ENCODE peak calls at places on chromosome 19, in seven cellular contexts. Z is ovary; A is GF-D8; Q is aorta; H is small intestine; I is testis; D is activated CD4-positive, alpha-beta memory T cell treated with anti-CD3 and anti-CD28 coated beads for 36 hours. V is an unnamed sample.

GRCh38 chr19:516884-517424 is 9.7 kb downstream of the TPGS1 start:
- DNase-seq in H (no peak), Z (no peak), I (no peak), D (no peak), A (no peak), Q (no peak), V (no peak)

GRCh38 chr19:3398114-3398899 is 31.9 kb downstream of the NFIC start:
- DNase-seq in Q (peak; percentile 83), H (no peak), D (no peak), I (peak; percentile 88), Z (peak; percentile 87), A (no peak), V (no peak)

GRCh38 chr19:46913198-46913851 is 52.5 kb downstream of the ARHGAP35 start:
- DNase-seq in Q (no peak), I (no peak), D (no peak), A (no peak), Z (no peak), H (no peak), V (no peak)

GRCh38 chr19:17680235-17680722 is 7.9 kb downstream of the UNC13A start:
- DNase-seq in D (peak; percentile 76), Z (peak; percentile 51), I (peak; percentile 84), A (no peak), H (no peak), Q (peak; percentile 95), V (no peak)

GRCh38 chr19:58001895-58002369 is 688 bp downstream of the ZNF606 start:
- DNase-seq in D (peak; percentile 25), I (no peak), Q (no peak), A (peak; percentile 6), H (no peak), Z (no peak), V (no peak)

GRCh38 chr19:29687897-29688728 is 22.9 kb downstream of the PLEKHF1 start:
- DNase-seq in H (no peak), Z (no peak), Q (no peak), A (peak; percentile 6), D (no peak), I (no peak), V (no peak)

GRCh38 chr19:52638601-52639000 is 446 bp upstream of the ZNF83 start:
- DNase-seq in D (no peak), Q (peak; percentile 79), H (no peak), A (no peak), I (peak; percentile 24), Z (peak; percentile 44), V (no peak)

GRCh38 chr19:51440846-51441409 is 17.3 kb downstream of the SIGLEC8 start:
- DNase-seq in Q (no peak), I (peak; percentile 59), H (no peak), Z (no peak), D (peak; percentile 77), A (peak; percentile 17), V (no peak)

GRCh38 chr19:46610413-46610775 is 9.3 kb downstream of the CALM3 start:
- DNase-seq in A (no peak), H (no peak), Z (no peak), I (no peak), D (no peak), Q (peak; percentile 23), V (no peak)

GRCh38 chr19:2239771-2240770 is 3.4 kb downstream of the SF3A2 start:
- DNase-seq in A (peak; percentile 17), Z (no peak), Q (no peak), H (no peak), I (peak; percentile 63), D (peak; percentile 50), V (no peak)

GRCh38 chr19:6260912-6261636 is 18.7 kb downstream of the MLLT1 start:
- DNase-seq in Q (peak; percentile 77), A (no peak), Z (no peak), I (no peak), H (no peak), D (peak; percentile 37), V (no peak)

GRCh38 chr19:58581227-58582141 is 8.3 kb upstream of the MZF1 start:
- DNase-seq in I (peak; percentile 89), Q (peak; percentile 95), D (peak; percentile 96), Z (peak; percentile 86), A (no peak), H (peak; percentile 50), V (no peak)

GRCh38 chr19:11377237-11377636 is 2.8 kb downstream of the SWSAP1 start:
- DNase-seq in A (peak; percentile 23), H (peak; percentile 27), I (no peak), Q (no peak), Z (peak; percentile 64), D (peak; percentile 41), V (no peak)

GRCh38 chr19:1407662-1408299 is 395 bp downstream of the DAZAP1 start:
- DNase-seq in Q (no peak), D (peak; percentile 39), H (no peak), I (no peak), A (no peak), Z (peak; percentile 74), V (no peak)

GRCh38 chr19:39372047-39372802 is 18.7 kb downstream of the PAF1 start:
- DNase-seq in A (no peak), Q (peak; percentile 86), I (peak; percentile 86), D (no peak), H (no peak), Z (peak; percentile 91), V (no peak)

GRCh38 chr19:2867025-2867991 is at the start of gene ZNF556:
- DNase-seq in Q (no peak), Z (peak; percentile 92), D (peak; percentile 30), I (peak; percentile 95), A (no peak), H (no peak), V (peak; percentile 55)

GRCh38 chr19:50167314-50167721 is 4.2 kb upstream of the IZUMO2 start:
- DNase-seq in Z (no peak), D (no peak), H (peak; percentile 71), A (no peak), Q (no peak), I (no peak), V (no peak)

GRCh38 chr19:2381151-2381822 is 21.2 kb downstream of the TMPRSS9 start:
- DNase-seq in Z (no peak), I (no peak), D (no peak), H (no peak), A (no peak), Q (no peak), V (no peak)

GRCh38 chr19:40033989-40034560 is 22.0 kb downstream of the ZNF780B start:
- DNase-seq in I (no peak), A (no peak), H (no peak), Z (no peak), D (no peak), Q (no peak), V (no peak)

GRCh38 chr19:48878219-48879024 is 6.2 kb downstream of the PPP1R15A start:
- DNase-seq in I (peak; percentile 60), A (peak; percentile 88), D (peak; percentile 32), Q (peak; percentile 86), Z (no peak), H (peak; percentile 75), V (no peak)

GRCh38 chr19:4175669-4175931 is 6.8 kb downstream of the SIRT6 start:
- DNase-seq in D (no peak), H (no peak), Z (no peak), I (no peak), Q (no peak), A (no peak), V (no peak)

GRCh38 chr19:7799640-7800355 is 30.2 kb upstream of the EVI5L start:
- DNase-seq in I (peak; percentile 83), D (peak; percentile 69), A (peak; percentile 39), Q (peak; percentile 83), Z (peak; percentile 68), H (peak; percentile 64), V (peak; percentile 13)

GRCh38 chr19:739998-740715 is 10.8 kb upstream of the MISP start:
- DNase-seq in H (peak; percentile 86), D (no peak), Q (peak; percentile 69), A (no peak), Z (peak; percentile 24), I (no peak), V (no peak)

GRCh38 chr19:51861870-51862622 is 25.7 kb downstream of the ZNF577 start:
- DNase-seq in I (no peak), Q (no peak), D (no peak), Z (no peak), A (no peak), H (no peak), V (no peak)

GRCh38 chr19:9009935-9010651 is at the start of gene MUC16:
- DNase-seq in I (no peak), Q (no peak), A (no peak), Z (no peak), H (no peak), D (peak; percentile 12), V (no peak)

GRCh38 chr19:27966390-27966816 is 1246.5 kb downstream of the UQCRFS1 start:
- DNase-seq in H (no peak), Z (no peak), D (no peak), I (no peak), A (no peak), Q (no peak), V (no peak)

GRCh38 chr19:14404322-14404721 is 14.8 kb downstream of the DDX39A start:
- DNase-seq in H (no peak), Q (no peak), Z (no peak), A (no peak), I (no peak), D (no peak), V (no peak)

GRCh38 chr19:1725100-1726064 is 27.9 kb upstream of the ONECUT3 start:
- DNase-seq in Q (no peak), I (peak; percentile 73), A (no peak), H (peak; percentile 32), D (peak; percentile 70), Z (peak; percentile 32), V (no peak)

GRCh38 chr19:14677464-14677863 is 2.8 kb upstream of the ADGRE3 start:
- DNase-seq in A (no peak), H (no peak), Q (no peak), I (no peak), Z (no peak), D (peak; percentile 40), V (no peak)

V was measured in NCI-H526 treated with DMSO at 0.1 percent for 48 hours.